ENCODE peak calls at places on chromosome 7, in seven cellular contexts. E is fibroblast of lung, P is esophagus squamous epithelium, W is foreskin fibroblast, U is chondrocyte, N is BJ, S is progenitor cell of endocrine pancreas. X is an unnamed sample.

GRCh38 chr7:27171636-27172387 is 2.3 kb downstream of the HOXA10 start:
- DNase-seq in S (no peak), E (no peak), N (no peak), U (peak), P (no peak), W (peak), X (no peak)

GRCh38 chr7:139115104-139115503 is 5.6 kb upstream of the ZC3HAV1 start:
- DNase-seq in N (no peak), S (no peak), E (no peak), U (no peak), W (no peak), P (no peak), X (no peak)

GRCh38 chr7:17939111-17939669 is 1.1 kb downstream of the SNX13 start:
- DNase-seq in N (no peak), W (peak), U (no peak), S (no peak), E (peak), P (no peak), X (no peak)

GRCh38 chr7:157431173-157431950 is 94.6 kb downstream of the DNAJB6 start:
- DNase-seq in N (no peak), W (no peak), S (no peak), P (no peak), E (no peak), U (peak), X (no peak)

GRCh38 chr7:108603922-108604684 is 34.4 kb downstream of the DNAJB9 start:
- DNase-seq in N (no peak), W (no peak), S (no peak), U (no peak), E (no peak), P (no peak), X (no peak)

GRCh38 chr7:115009139-115009538 is 87.2 kb downstream of the MDFIC start:
- DNase-seq in N (no peak), S (no peak), W (no peak), U (no peak), P (no peak), E (no peak), X (no peak)

GRCh38 chr7:148042935-148043334 is 547.6 kb upstream of the C7orf33 start:
- DNase-seq in U (no peak), N (no peak), W (no peak), P (no peak), E (no peak), S (no peak), X (no peak)

GRCh38 chr7:47941136-47941844 is 7.0 kb downstream of the PKD1L1 start:
- DNase-seq in U (no peak), S (no peak), P (no peak), N (peak), E (peak), W (peak), X (no peak)

GRCh38 chr7:94044806-94045205 is 40.7 kb upstream of the BET1 start:
- DNase-seq in E (no peak), U (no peak), W (no peak), N (no peak), S (no peak), P (no peak), X (no peak)

GRCh38 chr7:26093023-26093422 is 59.0 kb upstream of the NFE2L3 start:
- DNase-seq in E (no peak), S (no peak), P (no peak), W (no peak), U (no peak), N (no peak), X (no peak)

GRCh38 chr7:26087321-26088091 is 64.5 kb upstream of the NFE2L3 start:
- DNase-seq in W (no peak), E (no peak), U (no peak), P (no peak), N (no peak), S (no peak), X (no peak)

GRCh38 chr7:26090927-26091519 is 61.0 kb upstream of the NFE2L3 start:
- DNase-seq in N (peak), E (peak), P (no peak), W (peak), U (no peak), S (no peak), X (peak)

GRCh38 chr7:26091933-26092332 is 60.1 kb upstream of the NFE2L3 start:
- DNase-seq in N (no peak), P (no peak), W (no peak), S (no peak), E (peak), U (no peak), X (no peak)
- TF ChIP-seq CTCF in N (peak), P (no peak), W (peak), S (peak), E (peak), U (no peak), X (no peak)

DNA sequence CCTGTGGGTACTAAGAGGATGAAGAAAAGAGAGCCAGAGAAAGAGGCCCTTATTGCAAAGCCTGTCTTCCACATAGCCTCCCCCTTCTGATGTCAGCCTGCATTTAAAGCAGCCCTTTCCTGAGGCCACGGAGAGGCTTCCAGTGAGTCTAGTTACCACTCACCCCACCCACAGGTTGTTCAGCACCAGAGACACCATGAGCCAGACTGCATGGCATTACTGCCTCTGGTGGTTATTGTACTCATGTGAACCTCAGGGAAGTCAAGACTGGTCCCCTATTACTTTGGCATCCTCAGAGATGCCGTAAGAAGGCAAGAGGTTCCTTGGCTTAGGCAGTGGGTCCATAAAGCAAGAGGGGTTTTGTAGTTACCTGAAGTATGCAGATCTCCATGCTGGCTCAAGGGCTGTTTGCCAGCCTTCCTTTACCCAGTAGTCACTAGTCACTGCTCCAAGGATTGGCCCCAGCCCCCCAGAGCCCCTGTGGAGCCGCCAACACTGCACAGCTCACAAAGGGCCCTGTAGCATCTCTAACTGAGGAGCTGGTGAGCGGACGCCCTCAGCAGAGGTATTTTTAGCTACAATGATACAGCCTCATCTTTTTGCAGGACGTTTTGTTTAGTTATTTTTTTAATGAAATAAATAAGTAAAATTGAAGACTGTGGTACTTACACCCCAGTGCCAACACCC is 20.7 kb downstream of the LRRC4 start:
- DNase-seq in P (no peak), S (no peak), E (no peak), U (no peak), W (no peak), N (no peak), X (no peak)
- TF ChIP-seq CTCF in P (no peak), S (peak), E (peak), U (peak), W (no peak), N (no peak), X (no peak)

GRCh38 chr7:281637-282036 is 8.3 kb upstream of the FOXL3 start:
- DNase-seq in S (no peak), W (no peak), P (no peak), E (no peak), N (no peak), U (no peak), X (no peak)
- TF ChIP-seq CTCF in S (no peak), W (no peak), P (no peak), E (no peak), N (no peak), U (no peak), X (no peak)

GRCh38 chr7:39950473-39951155 is 558 bp downstream of the CDK13 start:
- DNase-seq in W (peak), U (no peak), E (peak), S (peak), P (no peak), N (no peak), X (peak)

GRCh38 chr7:39948375-39948774 is 1.7 kb upstream of the CDK13 start:
- DNase-seq in P (no peak), S (no peak), U (no peak), N (no peak), W (peak), E (no peak), X (no peak)

GRCh38 chr7:39951156-39951942 is 1.3 kb downstream of the CDK13 start:
- DNase-seq in W (peak), P (no peak), N (no peak), U (peak), E (peak), S (peak), X (peak)

GRCh38 chr7:39948932-39949928 is 826 bp upstream of the CDK13 start:
- DNase-seq in P (peak), W (peak), E (peak), N (peak), S (peak), U (peak), X (peak)

DNA sequence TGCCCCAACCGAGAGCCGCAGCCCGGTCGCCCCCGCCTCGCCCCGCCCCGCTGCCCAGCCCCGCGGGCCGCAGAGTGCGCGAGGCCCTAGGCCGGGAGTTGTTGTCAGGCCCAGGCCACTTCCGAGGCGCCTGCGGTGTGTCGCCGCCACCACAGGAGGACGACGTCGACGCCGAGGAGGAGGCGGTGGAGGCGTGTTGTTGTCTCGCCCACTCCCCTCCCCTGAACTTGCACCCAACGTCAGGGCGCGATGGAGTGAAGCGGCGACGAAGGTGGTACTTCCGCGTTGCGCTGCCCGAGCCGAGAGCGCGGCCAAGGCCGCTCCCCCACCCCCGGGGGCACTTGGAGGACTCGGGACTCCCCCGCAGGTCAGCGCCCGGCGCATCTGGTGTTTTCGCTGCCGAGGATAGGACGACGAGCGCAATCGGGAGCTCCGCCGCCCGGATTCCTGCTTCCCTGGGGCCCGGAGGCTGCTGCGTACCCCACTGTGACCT is at the start of gene CDK13:
- DNase-seq in W (peak), E (peak), U (peak), N (no peak), P (peak), S (peak), X (peak)
- TF ChIP-seq CTCF in W (no peak), E (no peak), U (peak), N (no peak), P (no peak), S (peak), X (no peak)

DNA sequence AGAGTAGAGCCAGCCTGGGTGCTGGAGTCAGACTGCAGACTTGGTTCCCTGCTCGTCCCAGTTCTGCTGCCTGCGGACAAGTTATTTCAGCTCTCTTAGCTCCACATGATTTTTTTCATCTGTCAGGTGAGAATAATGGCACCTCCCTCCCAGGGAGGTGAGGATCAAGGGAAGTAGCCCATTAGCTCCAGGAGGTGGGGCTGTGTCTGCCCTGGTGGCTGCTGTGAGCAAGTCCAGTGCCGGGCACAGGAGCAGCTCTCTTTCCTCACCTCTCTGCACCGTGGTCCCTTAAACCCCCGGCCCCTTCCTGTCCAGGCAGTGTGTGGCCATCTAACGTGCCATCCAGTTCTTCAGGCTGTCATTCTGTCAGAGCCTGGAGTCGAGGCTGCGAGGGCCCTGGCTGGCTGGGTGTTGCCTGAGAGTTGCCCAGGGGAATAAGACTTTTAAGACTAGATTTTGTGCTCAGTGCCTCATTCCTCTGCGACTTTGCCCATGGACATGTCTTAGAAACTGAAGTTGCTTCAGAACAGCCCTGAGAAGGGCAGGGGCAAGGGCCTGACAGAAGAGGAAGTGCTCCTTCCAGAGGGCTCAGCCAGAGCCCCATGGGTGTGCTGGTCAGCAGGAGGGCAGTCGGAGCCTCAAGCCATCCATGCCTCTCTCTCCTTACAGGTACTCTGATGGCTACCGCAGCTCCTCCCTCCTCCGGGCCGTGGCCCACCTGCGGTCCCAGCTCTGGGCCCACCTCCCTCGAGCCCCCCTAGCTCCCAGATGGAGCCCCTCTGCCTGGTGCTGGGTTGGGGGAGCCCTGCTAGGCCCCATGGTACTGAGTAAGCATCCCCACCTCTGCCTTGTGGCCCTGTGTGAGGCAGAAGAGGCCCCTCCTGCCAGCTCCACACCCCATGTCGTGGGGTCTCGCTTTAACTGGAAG is 5.0 kb downstream of the ABCB8 start:
- DNase-seq in S (no peak), P (no peak), U (no peak), E (no peak), N (no peak), W (no peak), X (no peak)
- TF ChIP-seq CTCF in S (no peak), P (no peak), U (no peak), E (no peak), N (no peak), W (no peak), X (no peak)

DNA sequence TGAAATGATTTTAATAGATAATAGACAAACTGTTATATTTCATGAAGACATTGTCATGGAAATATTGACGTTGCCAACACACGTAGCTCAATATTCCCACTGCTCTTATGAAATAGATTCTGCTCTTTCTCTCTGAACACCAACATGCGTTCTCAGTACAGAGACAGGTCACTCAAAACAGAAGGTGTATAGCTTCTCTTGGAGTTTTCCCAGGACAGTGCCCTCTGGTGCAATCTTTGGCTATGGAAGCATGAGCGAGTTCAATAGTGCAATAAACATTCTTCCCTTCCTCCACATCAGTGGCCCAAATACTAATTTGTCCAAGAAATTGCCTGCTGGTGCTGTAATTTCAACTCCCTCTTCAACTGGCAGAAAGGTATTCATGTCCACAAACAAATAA is 145.3 kb downstream of the MAGI2 start:
- DNase-seq in S (no peak), U (no peak), N (no peak), W (peak), E (peak), P (no peak), X (no peak)
- TF ChIP-seq CTCF in S (peak), U (peak), N (peak), W (no peak), E (peak), P (no peak), X (no peak)

X was measured in GM13976.